ENCODE peak calls at places on chromosomes 7 and 10, in four cellular contexts. R, S, Q and P are unnamed samples.

GRCh38 chr7:119578116-119578515 is 694.9 kb upstream of the KCND2 start:
- DNase-seq in R (no peak), S (no peak), Q (no peak), P (peak; percentile 41)

GRCh38 chr7:133529861-133530260 is 277.0 kb downstream of the EXOC4 start:
- DNase-seq in R (no peak), S (no peak), Q (no peak), P (no peak)

GRCh38 chr7:83270407-83270806 is 107.7 kb upstream of the PCLO start:
- DNase-seq in R (no peak), S (no peak), Q (no peak), P (no peak)

GRCh38 chr7:1645071-1646015 is 24.7 kb upstream of the ELFN1 start:
- DNase-seq in R (no peak), S (no peak), Q (no peak), P (no peak)

GRCh38 chr7:25852249-25852994 is 299.6 kb upstream of the NFE2L3 start:
- DNase-seq in R (no peak), S (peak; percentile 66), Q (no peak), P (no peak)

GRCh38 chr10:24463683-24464426 is 254.9 kb downstream of the KIAA1217 start:
- DNase-seq in R (no peak), S (peak; percentile 89), Q (peak; percentile 19), P (no peak)

GRCh38 chr10:35135861-35136260 is 9.2 kb downstream of the CREM start:
- DNase-seq in R (no peak), S (peak; percentile 42), Q (no peak), P (no peak)

GRCh38 chr7:1254281-1255082 is 21.8 kb downstream of the UNCX start:
- DNase-seq in R (no peak), S (no peak), Q (no peak), P (no peak)

GRCh38 chr10:86945361-86946214 is 11.8 kb downstream of the MMRN2 start:
- DNase-seq in R (no peak), S (peak; percentile 65), Q (no peak), P (no peak)

GRCh38 chr10:23155166-23155565 is 36.9 kb upstream of the PTF1A start:
- DNase-seq in R (no peak), S (peak; percentile 37), Q (no peak), P (no peak)

GRCh38 chr10:27448926-27449325 is 55.2 kb upstream of the RAB18 start:
- DNase-seq in R (no peak), S (peak; percentile 82), Q (no peak), P (no peak)

GRCh38 chr10:11142809-11143208 is 125.1 kb downstream of the CELF2 start:
- DNase-seq in R (no peak), S (no peak), Q (no peak), P (no peak)